ENCODE peak calls at places on chromosomes 6 and 20, in eight cellular contexts. One of them, this sample, is unnamed.

GRCh38 chr6:13554929-13555333 is 19.5 kb upstream of the SIRT5 start:
- DNase-seq in kidney epithelial cell: no peak
- DNase-seq in H4: peak
- DNase-seq in nucleus accumbens: no peak
- DNase-seq in activated CD8-positive, alpha-beta T cell treated with anti-CD3 and anti-CD28 coated beads for 36 hours: no peak
- DNase-seq in HS-27A: no peak
- DNase-seq in substantia nigra: peak
- DNase-seq in omental fat pad: no peak
- DNase-seq in this sample: peak

GRCh38 chr6:11830520-11830919 is 51.9 kb upstream of the ADTRP start:
- DNase-seq in activated CD8-positive, alpha-beta T cell treated with anti-CD3 and anti-CD28 coated beads for 36 hours: no peak
- DNase-seq in H4: no peak
- DNase-seq in kidney epithelial cell: no peak
- DNase-seq in substantia nigra: no peak
- DNase-seq in nucleus accumbens: no peak
- DNase-seq in omental fat pad: no peak
- DNase-seq in HS-27A: no peak
- DNase-seq in this sample: no peak

GRCh38 chr20:12984069-12984765 is 24.6 kb upstream of the SPTLC3 start:
- DNase-seq in nucleus accumbens: no peak
- DNase-seq in HS-27A: no peak
- DNase-seq in substantia nigra: no peak
- DNase-seq in kidney epithelial cell: no peak
- DNase-seq in activated CD8-positive, alpha-beta T cell treated with anti-CD3 and anti-CD28 coated beads for 36 hours: no peak
- DNase-seq in H4: no peak
- DNase-seq in omental fat pad: no peak
- DNase-seq in this sample: no peak

GRCh38 chr6:7156666-7157278 is 49.0 kb downstream of the RREB1 start:
- DNase-seq in substantia nigra: no peak
- DNase-seq in omental fat pad: no peak
- DNase-seq in HS-27A: no peak
- DNase-seq in activated CD8-positive, alpha-beta T cell treated with anti-CD3 and anti-CD28 coated beads for 36 hours: no peak
- DNase-seq in kidney epithelial cell: no peak
- DNase-seq in nucleus accumbens: no peak
- DNase-seq in H4: no peak
- DNase-seq in this sample: no peak

GRCh38 chr20:62363920-62364851 is 2.9 kb downstream of the LAMA5 start:
- DNase-seq in H4: no peak
- DNase-seq in substantia nigra: no peak
- DNase-seq in HS-27A: no peak
- DNase-seq in kidney epithelial cell: no peak
- DNase-seq in omental fat pad: no peak
- DNase-seq in activated CD8-positive, alpha-beta T cell treated with anti-CD3 and anti-CD28 coated beads for 36 hours: no peak
- DNase-seq in nucleus accumbens: no peak
- DNase-seq in this sample: no peak

GRCh38 chr6:125008261-125008671 is 46.0 kb downstream of the RNF217 start:
- DNase-seq in omental fat pad: no peak
- DNase-seq in nucleus accumbens: no peak
- DNase-seq in H4: no peak
- DNase-seq in HS-27A: no peak
- DNase-seq in kidney epithelial cell: peak
- DNase-seq in substantia nigra: no peak
- DNase-seq in activated CD8-positive, alpha-beta T cell treated with anti-CD3 and anti-CD28 coated beads for 36 hours: no peak
- DNase-seq in this sample: no peak

GRCh38 chr6:111995409-111995808 is 58.5 kb upstream of the CCN6 start:
- DNase-seq in substantia nigra: no peak
- DNase-seq in kidney epithelial cell: no peak
- DNase-seq in HS-27A: peak
- DNase-seq in activated CD8-positive, alpha-beta T cell treated with anti-CD3 and anti-CD28 coated beads for 36 hours: no peak
- DNase-seq in omental fat pad: no peak
- DNase-seq in nucleus accumbens: no peak
- DNase-seq in H4: no peak
- DNase-seq in this sample: no peak

GRCh38 chr6:130148181-130148580 is 74.6 kb downstream of the SAMD3 start:
- DNase-seq in HS-27A: no peak
- DNase-seq in activated CD8-positive, alpha-beta T cell treated with anti-CD3 and anti-CD28 coated beads for 36 hours: peak
- DNase-seq in kidney epithelial cell: no peak
- DNase-seq in substantia nigra: no peak
- DNase-seq in nucleus accumbens: no peak
- DNase-seq in omental fat pad: no peak
- DNase-seq in H4: peak
- DNase-seq in this sample: no peak

GRCh38 chr20:45752747-45753146 is 30.6 kb downstream of the SPINT4 start:
- DNase-seq in kidney epithelial cell: no peak
- DNase-seq in nucleus accumbens: no peak
- DNase-seq in HS-27A: no peak
- DNase-seq in activated CD8-positive, alpha-beta T cell treated with anti-CD3 and anti-CD28 coated beads for 36 hours: peak
- DNase-seq in substantia nigra: no peak
- DNase-seq in omental fat pad: no peak
- DNase-seq in H4: peak
- DNase-seq in this sample: no peak

GRCh38 chr6:132893772-132894490 is 79.6 kb downstream of the RPS12 start:
- DNase-seq in omental fat pad: no peak
- DNase-seq in HS-27A: no peak
- DNase-seq in substantia nigra: no peak
- DNase-seq in nucleus accumbens: no peak
- DNase-seq in kidney epithelial cell: no peak
- DNase-seq in activated CD8-positive, alpha-beta T cell treated with anti-CD3 and anti-CD28 coated beads for 36 hours: no peak
- DNase-seq in H4: no peak
- DNase-seq in this sample: no peak

GRCh38 chr6:127506894-127507293 is 12.2 kb downstream of the MTCL3 start:
- DNase-seq in HS-27A: no peak
- DNase-seq in H4: no peak
- DNase-seq in activated CD8-positive, alpha-beta T cell treated with anti-CD3 and anti-CD28 coated beads for 36 hours: no peak
- DNase-seq in kidney epithelial cell: no peak
- DNase-seq in omental fat pad: no peak
- DNase-seq in substantia nigra: no peak
- DNase-seq in nucleus accumbens: no peak
- DNase-seq in this sample: no peak

GRCh38 chr20:36408219-36408618 is 102.1 kb downstream of the DLGAP4 start:
- DNase-seq in kidney epithelial cell: no peak
- DNase-seq in substantia nigra: no peak
- DNase-seq in activated CD8-positive, alpha-beta T cell treated with anti-CD3 and anti-CD28 coated beads for 36 hours: no peak
- DNase-seq in omental fat pad: no peak
- DNase-seq in HS-27A: no peak
- DNase-seq in nucleus accumbens: no peak
- DNase-seq in H4: peak
- DNase-seq in this sample: peak

GRCh38 chr6:98843274-98844243 is 9.2 kb downstream of the POU3F2 start:
- DNase-seq in activated CD8-positive, alpha-beta T cell treated with anti-CD3 and anti-CD28 coated beads for 36 hours: no peak
- DNase-seq in nucleus accumbens: no peak
- DNase-seq in HS-27A: no peak
- DNase-seq in H4: no peak
- DNase-seq in substantia nigra: peak
- DNase-seq in omental fat pad: no peak
- DNase-seq in kidney epithelial cell: no peak
- DNase-seq in this sample: no peak

GRCh38 chr20:48292806-48293205 is 507.5 kb upstream of the SULF2 start:
- DNase-seq in activated CD8-positive, alpha-beta T cell treated with anti-CD3 and anti-CD28 coated beads for 36 hours: no peak
- DNase-seq in omental fat pad: no peak
- DNase-seq in substantia nigra: no peak
- DNase-seq in nucleus accumbens: no peak
- DNase-seq in kidney epithelial cell: no peak
- DNase-seq in HS-27A: no peak
- DNase-seq in H4: no peak
- DNase-seq in this sample: no peak

GRCh38 chr20:58604410-58604881 is 46.6 kb upstream of the STX16 start:
- DNase-seq in omental fat pad: no peak
- DNase-seq in H4: no peak
- DNase-seq in substantia nigra: no peak
- DNase-seq in nucleus accumbens: no peak
- DNase-seq in activated CD8-positive, alpha-beta T cell treated with anti-CD3 and anti-CD28 coated beads for 36 hours: no peak
- DNase-seq in HS-27A: no peak
- DNase-seq in kidney epithelial cell: no peak
- DNase-seq in this sample: no peak

GRCh38 chr6:108179741-108180140 is 13.9 kb downstream of the NR2E1 start:
- DNase-seq in omental fat pad: no peak
- DNase-seq in HS-27A: no peak
- DNase-seq in kidney epithelial cell: no peak
- DNase-seq in activated CD8-positive, alpha-beta T cell treated with anti-CD3 and anti-CD28 coated beads for 36 hours: no peak
- DNase-seq in nucleus accumbens: no peak
- DNase-seq in substantia nigra: no peak
- DNase-seq in H4: no peak
- DNase-seq in this sample: no peak

GRCh38 chr20:5652626-5653573 is 97.3 kb upstream of the SHLD1 start:
- DNase-seq in H4: peak
- DNase-seq in HS-27A: peak
- DNase-seq in omental fat pad: no peak
- DNase-seq in activated CD8-positive, alpha-beta T cell treated with anti-CD3 and anti-CD28 coated beads for 36 hours: no peak
- DNase-seq in substantia nigra: no peak
- DNase-seq in nucleus accumbens: no peak
- DNase-seq in kidney epithelial cell: no peak
- DNase-seq in this sample: no peak

This sample was measured in NCI-H1417.